ENCODE peak calls at places on chromosomes 7 and 10, in six cellular contexts. N, Y, O, M, E and Q are unnamed samples.

GRCh38 chr10:123309740-123310139 is 155.5 kb downstream of the BUB3 start:
- DNase-seq in N (no peak), Y (no peak), O (no peak), M (no peak), E (no peak), Q (no peak)

GRCh38 chr7:13279854-13280435 is 592.5 kb downstream of the ARL4A start:
- DNase-seq in N (peak), Y (no peak), O (peak), M (no peak), E (no peak), Q (no peak)

GRCh38 chr7:26474596-26474995 is 182.9 kb downstream of the SNX10 start:
- DNase-seq in N (no peak), Y (no peak), O (no peak), M (no peak), E (no peak), Q (no peak)

GRCh38 chr7:67137464-67137863 is 140.8 kb downstream of the TYW1 start:
- DNase-seq in N (no peak), Y (no peak), O (peak), M (no peak), E (no peak), Q (no peak)

GRCh38 chr10:59771162-59771807 is 18.0 kb upstream of the MRLN start:
- DNase-seq in N (no peak), Y (no peak), O (no peak), M (no peak), E (no peak), Q (no peak)

GRCh38 chr7:34497153-34497777 is 160.8 kb upstream of the NPSR1 start:
- DNase-seq in N (no peak), Y (no peak), O (no peak), M (no peak), E (no peak), Q (peak)

GRCh38 chr10:71717056-71717755 is 2.4 kb downstream of the C10orf105 start:
- DNase-seq in N (no peak), Y (no peak), O (no peak), M (no peak), E (no peak), Q (no peak)

GRCh38 chr10:69845574-69846251 is 44.0 kb downstream of the COL13A1 start:
- DNase-seq in N (no peak), Y (no peak), O (peak), M (no peak), E (no peak), Q (no peak)

GRCh38 chr10:557792-558328 is 131.6 kb downstream of the DIP2C start:
- DNase-seq in N (no peak), Y (peak), O (peak), M (peak), E (no peak), Q (no peak)

GRCh38 chr10:113751116-113751728 is at the start of gene PLEKHS1:
- DNase-seq in N (no peak), Y (no peak), O (peak), M (no peak), E (no peak), Q (no peak)

GRCh38 chr10:17428616-17429097 is 25.7 kb downstream of the ST8SIA6 start:
- DNase-seq in N (no peak), Y (peak), O (no peak), M (peak), E (no peak), Q (peak)

GRCh38 chr10:114320249-114321116 is 81.4 kb downstream of the VWA2 start:
- DNase-seq in N (no peak), Y (no peak), O (no peak), M (no peak), E (no peak), Q (no peak)

GRCh38 chr7:38630720-38631673 is at the start of gene AMPH:
- DNase-seq in N (no peak), Y (no peak), O (peak), M (no peak), E (no peak), Q (peak)

GRCh38 chr10:72133517-72133916 is 45.2 kb upstream of the SPOCK2 start:
- DNase-seq in N (no peak), Y (no peak), O (peak), M (no peak), E (no peak), Q (no peak)

GRCh38 chr7:150903627-150904026 is 51.3 kb downstream of the AOC1 start:
- DNase-seq in N (no peak), Y (no peak), O (peak), M (no peak), E (no peak), Q (no peak)

GRCh38 chr7:74427974-74428373 is 25.7 kb upstream of the GTF2IRD1 start:
- DNase-seq in N (no peak), Y (no peak), O (no peak), M (no peak), E (no peak), Q (no peak)

GRCh38 chr10:124539935-124540641 is 78.5 kb downstream of the LHPP start:
- DNase-seq in N (no peak), Y (peak), O (peak), M (peak), E (no peak), Q (peak)

GRCh38 chr10:42428534-42428933 is 209.8 kb downstream of the ZNF33B start:
- DNase-seq in N (no peak), Y (no peak), O (peak), M (no peak), E (no peak), Q (no peak)

GRCh38 chr10:97898429-97898828 is 48.8 kb downstream of the GOLGA7B start:
- DNase-seq in N (no peak), Y (no peak), O (no peak), M (no peak), E (no peak), Q (no peak)

GRCh38 chr10:33155720-33156638 is 178.5 kb downstream of the NRP1 start:
- DNase-seq in N (no peak), Y (no peak), O (peak), M (no peak), E (no peak), Q (no peak)

GRCh38 chr10:51117053-51117660 is 42.9 kb downstream of the PRKG1 start:
- DNase-seq in N (no peak), Y (no peak), O (peak), M (no peak), E (no peak), Q (no peak)

GRCh38 chr7:157691521-157692155 is 354.8 kb downstream of the DNAJB6 start:
- DNase-seq in N (no peak), Y (no peak), O (no peak), M (no peak), E (no peak), Q (peak)